ENCODE peak calls at places on chromosomes 11 and 22, in four cellular contexts. H is cardiac fibroblast, D is right lobe of liver, X is IMR-90. R is an unnamed sample.
A peak's percentile ranks its signal among the peaks of the same experiment; 100 is the strongest.

GRCh38 chr22:46946383-46946965 is 184.0 kb downstream of the TBC1D22A start:
- DNase-seq in D (no peak), H (no peak), X (no peak), R (no peak)

GRCh38 chr22:36528336-36528735 is 630 bp downstream of the EIF3D start:
- DNase-seq in D (peak; percentile 41), X (no peak), H (peak; percentile 40), R (peak; percentile 30)

GRCh38 chr11:108846009-108846408 is 181.1 kb downstream of the DDX10 start:
- DNase-seq in X (no peak), D (no peak), H (no peak), R (no peak)

GRCh38 chr11:78588517-78588916 is 13.9 kb upstream of the NARS2 start:
- DNase-seq in H (no peak), X (no peak), D (no peak), R (no peak)

GRCh38 chr22:40855960-40856512 is 403 bp downstream of the ST13 start:
- DNase-seq in X (peak; percentile 18), D (peak; percentile 67), H (peak; percentile 33), R (peak; percentile 44)

GRCh38 chr11:7170431-7170830 is 81.3 kb upstream of the SYT9 start:
- DNase-seq in X (no peak), D (no peak), H (peak; percentile 5), R (peak; percentile 12)

GRCh38 chr11:27640954-27641353 is 59.3 kb downstream of the BDNF start:
- DNase-seq in H (no peak), D (no peak), X (no peak), R (no peak)

GRCh38 chr11:95154514-95154913 is 64.9 kb downstream of the ENDOD1 start:
- DNase-seq in X (peak; percentile 19), D (no peak), H (peak; percentile 68), R (peak; percentile 48)

GRCh38 chr11:44248109-44248508 is 61.8 kb downstream of the ALX4 start:
- DNase-seq in D (no peak), H (no peak), X (no peak), R (no peak)

GRCh38 chr11:19551454-19551853 is 161.2 kb upstream of the NAV2 start:
- DNase-seq in H (no peak), X (no peak), D (no peak), R (no peak)

GRCh38 chr11:56273854-56274253 is at the start of gene OR5T1:
- DNase-seq in D (no peak), X (no peak), H (no peak), R (no peak)

GRCh38 chr11:72039108-72039850 is 40.6 kb downstream of the IL18BP start:
- DNase-seq in X (peak; percentile 60), H (peak; percentile 28), D (no peak), R (peak; percentile 78)

GRCh38 chr11:69447786-69448185 is 33.7 kb upstream of the LINC01488 start:
- DNase-seq in D (peak; percentile 30), X (no peak), H (no peak), R (no peak)

GRCh38 chr11:102346748-102347525 is at the start of gene BIRC2:
- DNase-seq in D (peak; percentile 97), H (peak; percentile 91), X (peak; percentile 89), R (peak; percentile 93)

GRCh38 chr11:63711838-63712237 is 30.5 kb downstream of the RTN3 start:
- DNase-seq in H (no peak), X (no peak), D (no peak), R (peak; percentile 22)

GRCh38 chr11:113991170-113991569 is 16.3 kb downstream of the HTR3A start:
- DNase-seq in D (no peak), X (peak; percentile 8), H (peak; percentile 55), R (peak; percentile 43)

GRCh38 chr22:42171946-42172345 is 41.3 kb upstream of the CYP2D6 start:
- DNase-seq in D (no peak), X (no peak), H (no peak), R (no peak)

GRCh38 chr22:37708580-37709444 is 12.0 kb downstream of the TRIOBP start:
- DNase-seq in X (no peak), D (peak; percentile 72), H (no peak), R (no peak)

GRCh38 chr11:134074766-134075165 is 5.9 kb downstream of the JAM3 start:
- DNase-seq in X (no peak), D (no peak), H (no peak), R (no peak)

GRCh38 chr11:32583451-32584271 is at the start of gene EIF3M:
- DNase-seq in X (peak; percentile 94), D (peak; percentile 98), H (peak; percentile 97), R (peak; percentile 95)

GRCh38 chr11:32581556-32581955 is 2.1 kb upstream of the EIF3M start:
- DNase-seq in D (no peak), H (no peak), X (no peak), R (no peak)

GRCh38 chr11:32584921-32585320 is 1.3 kb downstream of the EIF3M start:
- DNase-seq in X (no peak), H (no peak), D (no peak), R (no peak)

GRCh38 chr11:32580967-32581366 is 2.7 kb upstream of the EIF3M start:
- DNase-seq in H (peak; percentile 91), X (peak; percentile 44), D (no peak), R (no peak)

DNA sequence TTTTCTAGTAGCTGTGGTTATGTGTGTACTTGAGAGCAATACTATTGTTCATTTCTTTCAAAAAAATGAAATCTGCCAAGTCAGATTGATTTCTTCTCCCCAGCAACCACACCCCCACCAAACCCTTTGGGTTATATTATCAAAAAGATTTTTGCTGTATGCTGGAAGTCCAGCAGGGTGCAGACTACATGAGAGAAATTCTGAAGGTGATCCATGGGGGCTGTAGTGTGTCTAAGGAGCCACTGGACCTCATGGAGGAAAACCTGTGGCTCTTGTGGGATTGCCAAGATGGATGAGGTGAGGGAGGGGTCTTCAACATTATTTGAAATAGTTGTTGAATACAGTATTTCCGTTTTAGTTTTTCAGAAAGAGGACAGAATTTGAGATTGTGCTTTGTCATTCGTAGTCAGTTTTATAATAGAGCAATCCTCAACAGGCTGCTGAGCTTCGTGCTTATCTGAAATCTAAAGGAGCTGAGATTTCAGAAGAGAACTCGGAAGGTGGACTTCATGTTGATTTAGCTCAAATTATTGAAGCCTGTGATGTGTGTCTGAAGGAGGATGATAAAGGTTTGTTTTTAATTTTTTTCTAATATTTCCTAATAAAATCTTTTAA is 3.1 kb downstream of the EIF3M start:
- DNase-seq in X (peak; percentile 24), D (no peak), H (peak; percentile 47), R (peak; percentile 21)
- H3K4me3 ChIP-seq in X (no peak overlapping the region), D (no peak overlapping the region), H (no peak overlapping the region), R (no peak overlapping the region)

GRCh38 chr11:66467034-66467659 is 442 bp downstream of the PELI3 start:
- DNase-seq in D (no peak), H (peak; percentile 13), X (peak; percentile 15), R (peak; percentile 18)

GRCh38 chr11:66465371-66466224 is 1.1 kb upstream of the PELI3 start:
- DNase-seq in H (no peak), X (no peak), D (no peak), R (no peak)

GRCh38 chr11:66462911-66463310 is 3.8 kb upstream of the PELI3 start:
- DNase-seq in H (no peak), X (no peak), D (no peak), R (no peak)

GRCh38 chr11:66466225-66467033 is at the start of gene PELI3:
- DNase-seq in D (peak; percentile 96), H (peak; percentile 89), X (peak; percentile 88), R (peak; percentile 94)

DNA sequence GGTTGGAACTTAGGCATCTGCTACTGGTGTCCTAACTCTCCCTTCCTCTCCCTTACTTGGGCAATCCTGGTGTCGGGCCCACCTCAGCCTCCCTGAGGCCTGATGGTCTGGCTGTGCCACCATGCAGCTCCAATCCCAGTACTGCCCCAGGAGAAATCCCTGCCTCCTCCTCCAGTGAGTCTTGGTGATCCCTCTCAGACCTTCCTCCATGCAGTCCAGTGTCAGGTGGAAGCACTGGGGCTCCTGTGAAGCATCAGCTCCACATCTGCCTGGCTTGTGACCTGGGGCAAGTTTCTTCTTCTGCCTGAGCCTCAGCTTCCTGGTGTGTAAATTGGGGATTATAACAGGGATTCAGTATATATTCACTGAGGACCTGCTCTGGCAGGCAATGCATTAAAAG is 1.8 kb upstream of the PELI3 start:
- DNase-seq in X (no peak), H (no peak), D (no peak), R (no peak)
- H3K4me3 ChIP-seq in X (no peak overlapping the region), H (no peak overlapping the region), D (no peak overlapping the region), R (no peak overlapping the region)

GRCh38 chr11:47388697-47389576 is 10.6 kb upstream of the SPI1 start:
- DNase-seq in D (peak; percentile 66), X (no peak), H (no peak), R (no peak)

GRCh38 chr11:47391711-47392432 is 13.5 kb upstream of the SPI1 start:
- DNase-seq in X (no peak), H (no peak), D (peak; percentile 52), R (no peak)

GRCh38 chr11:47389577-47390072 is 11.3 kb upstream of the SPI1 start:
- DNase-seq in D (peak; percentile 62), H (no peak), X (no peak), R (no peak)

GRCh38 chr11:47391077-47391583 is 12.8 kb upstream of the SPI1 start:
- DNase-seq in D (peak; percentile 74), H (no peak), X (no peak), R (no peak)

GRCh38 chr11:47390084-47390760 is 11.9 kb upstream of the SPI1 start:
- DNase-seq in X (no peak), D (peak; percentile 37), H (no peak), R (no peak)
- H3K4me3 ChIP-seq in X (no peak overlapping the region), D (no peak overlapping the region), H (no peak overlapping the region), R (no peak overlapping the region)

GRCh38 chr11:2770556-2771301 is 70.9 kb upstream of the KCNQ1OT1 start:
- DNase-seq in X (no peak), H (no peak), D (peak; percentile 35), R (no peak)
- H3K4me3 ChIP-seq in X (no peak overlapping the region), H (no peak overlapping the region), D (no peak overlapping the region), R (no peak overlapping the region)

GRCh38 chr22:19879996-19880785 is 25.5 kb upstream of the GNB1L start:
- DNase-seq in X (no peak), H (no peak), D (no peak), R (no peak)
- H3K4me3 ChIP-seq in X (no peak overlapping the region), H (no peak overlapping the region), D (no peak overlapping the region), R (no peak overlapping the region)

GRCh38 chr22:28980326-28980725 is 81.3 kb downstream of the C22orf31 start:
- DNase-seq in X (no peak), D (no peak), H (no peak), R (peak; percentile 16)
- H3K4me3 ChIP-seq in X (no peak overlapping the region), D (no peak overlapping the region), H (no peak overlapping the region), R (no peak overlapping the region)

GRCh38 chr11:45412521-45412920 is 126.4 kb upstream of the SYT13 start:
- DNase-seq in D (no peak), X (no peak), H (no peak), R (no peak)

GRCh38 chr11:45412033-45412432 is 125.9 kb upstream of the SYT13 start:
- DNase-seq in X (no peak), D (no peak), H (no peak), R (no peak)

GRCh38 chr11:45410391-45411215 is 124.5 kb upstream of the SYT13 start:
- DNase-seq in H (no peak), X (no peak), D (no peak), R (no peak)

GRCh38 chr11:45409587-45409986 is 123.4 kb upstream of the SYT13 start:
- DNase-seq in X (no peak), H (no peak), D (no peak), R (no peak)

GRCh38 chr11:45411221-45411946 is 125.2 kb upstream of the SYT13 start:
- DNase-seq in H (no peak), D (no peak), X (peak; percentile 25), R (peak; percentile 21)
- H3K4me3 ChIP-seq in H (no peak overlapping the region), D (no peak overlapping the region), X (no peak overlapping the region), R (no peak overlapping the region)

R was measured in fibroblast of villous mesenchyme.